ENCODE peak calls at places on chromosomes 4 and X, in six cellular contexts. S is iris pigment epithelial cell; M is right lobe of liver; Q is left cardiac atrium; P is CD4-positive, CD25-positive, alpha-beta regulatory T cell; L is amniotic stem cell. B is an unnamed sample.

GRCh38 chr4:91222019-91222418 is 1081.7 kb upstream of the GRID2 start:
- DNase-seq in S (no peak), M (no peak), Q (no peak), P (no peak), L (no peak), B (no peak)

GRCh38 chr4:139768366-139768765 is 102.7 kb downstream of the MGST2 start:
- DNase-seq in S (no peak), M (no peak), Q (no peak), P (no peak), L (no peak), B (no peak)

GRCh38 chr4:97987019-97987648 is 156.1 kb downstream of the STPG2 start:
- DNase-seq in S (peak), M (no peak), Q (no peak), P (no peak), L (no peak), B (peak)

GRCh38 chr4:37461801-37462200 is 217.3 kb downstream of the NWD2 start:
- DNase-seq in S (no peak), M (no peak), Q (no peak), P (no peak), L (no peak), B (no peak)

GRCh38 chr4:40848981-40849380 is 99.2 kb downstream of the NSUN7 start:
- DNase-seq in S (peak), M (no peak), Q (no peak), P (no peak), L (no peak), B (no peak)

GRCh38 chr4:130603043-130603442 is 1507.1 kb downstream of the C4orf33 start:
- DNase-seq in S (no peak), M (no peak), Q (no peak), P (no peak), L (no peak), B (no peak)

GRCh38 chrX:35919536-35920309 is at the start of gene CFAP47:
- DNase-seq in S (no peak), M (no peak), Q (peak), P (no peak), L (no peak), B (peak)

GRCh38 chr4:123986268-123986798 is 589.7 kb downstream of the SPRY1 start:
- DNase-seq in S (peak), M (no peak), Q (peak), P (no peak), L (peak), B (peak)

GRCh38 chrX:153554519-153555167 is 37.2 kb downstream of the ATP2B3 start:
- DNase-seq in S (peak), M (peak), Q (peak), P (peak), L (no peak), B (peak)